ENCODE peak calls at places on chromosome 7, in six cellular contexts. K is fibroblast of lung, W is RWPE1, O is left ventricle myocardium inferior, D is transverse colon, E is breast epithelium. N is an unnamed sample.

GRCh38 chr7:26534649-26535482 is 243.2 kb downstream of the SNX10 start:
- DNase-seq in W (no peak), E (no peak), K (no peak), O (no peak), D (no peak), N (no peak)

GRCh38 chr7:38017320-38017719 is 96.9 kb downstream of the EPDR1 start:
- DNase-seq in O (no peak), K (no peak), D (no peak), W (no peak), E (no peak), N (no peak)

GRCh38 chr7:139829654-139830130 is 628 bp downstream of the TBXAS1 start:
- DNase-seq in K (peak; percentile 62), D (no peak), E (no peak), O (no peak), W (no peak), N (no peak)

GRCh38 chr7:36923831-36924555 is 199.7 kb upstream of the AOAH start:
- DNase-seq in E (no peak), W (no peak), O (no peak), K (no peak), D (peak; percentile 42), N (no peak)

GRCh38 chr7:45469103-45469502 is 105.1 kb upstream of the ADCY1 start:
- DNase-seq in O (no peak), K (peak; percentile 77), D (no peak), W (no peak), E (no peak), N (no peak)

GRCh38 chr7:112938895-112939588 is 147.6 kb downstream of the GPR85 start:
- DNase-seq in W (peak; percentile 20), E (peak; percentile 51), D (peak; percentile 16), O (peak; percentile 22), K (peak; percentile 53), N (no peak)

GRCh38 chr7:116710764-116711452 is 38.9 kb downstream of the MET start:
- DNase-seq in D (no peak), W (no peak), K (no peak), E (no peak), O (no peak), N (no peak)

GRCh38 chr7:96667026-96667425 is 42.6 kb downstream of the SEM1 start:
- DNase-seq in E (no peak), W (no peak), D (no peak), K (peak; percentile 91), O (no peak), N (no peak)

GRCh38 chr7:5143106-5143505 is 46.9 kb upstream of the WIPI2 start:
- DNase-seq in E (no peak), K (no peak), O (no peak), D (no peak), W (no peak), N (no peak)

GRCh38 chr7:50664461-50664922 is 99.3 kb upstream of the DDC start:
- DNase-seq in E (no peak), D (no peak), O (no peak), W (peak; percentile 91), K (peak; percentile 88), N (no peak)

GRCh38 chr7:69199661-69200060 is 398.6 kb upstream of the AUTS2 start:
- DNase-seq in D (no peak), O (no peak), W (no peak), K (no peak), E (no peak), N (no peak)

GRCh38 chr7:28296571-28297483 is 115.5 kb upstream of the CREB5 start:
- DNase-seq in W (no peak), K (peak; percentile 29), E (no peak), O (peak; percentile 21), D (peak; percentile 27), N (no peak)

GRCh38 chr7:116222501-116222900 is 12.2 kb downstream of the TES start:
- DNase-seq in W (no peak), E (no peak), O (no peak), K (no peak), D (no peak), N (no peak)

GRCh38 chr7:108308276-108308675 is 148.0 kb downstream of the NRCAM start:
- DNase-seq in W (no peak), D (no peak), K (peak; percentile 40), E (no peak), O (no peak), N (no peak)

GRCh38 chr7:142323706-142324105 is 65.8 kb upstream of the PRSS58 start:
- DNase-seq in K (no peak), D (peak; percentile 34), O (no peak), W (no peak), E (no peak), N (no peak)

GRCh38 chr7:50709151-50709550 is 73.5 kb downstream of the GRB10 start:
- DNase-seq in K (no peak), D (no peak), O (no peak), W (no peak), E (no peak), N (no peak)

GRCh38 chr7:3309140-3309539 is 8.1 kb downstream of the SDK1 start:
- DNase-seq in K (peak; percentile 32), O (no peak), D (no peak), E (no peak), W (peak; percentile 59), N (no peak)

GRCh38 chr7:156969972-156970420 is 20.5 kb downstream of the NOM1 start:
- DNase-seq in D (no peak), O (no peak), E (no peak), K (no peak), W (no peak), N (no peak)

DNA sequence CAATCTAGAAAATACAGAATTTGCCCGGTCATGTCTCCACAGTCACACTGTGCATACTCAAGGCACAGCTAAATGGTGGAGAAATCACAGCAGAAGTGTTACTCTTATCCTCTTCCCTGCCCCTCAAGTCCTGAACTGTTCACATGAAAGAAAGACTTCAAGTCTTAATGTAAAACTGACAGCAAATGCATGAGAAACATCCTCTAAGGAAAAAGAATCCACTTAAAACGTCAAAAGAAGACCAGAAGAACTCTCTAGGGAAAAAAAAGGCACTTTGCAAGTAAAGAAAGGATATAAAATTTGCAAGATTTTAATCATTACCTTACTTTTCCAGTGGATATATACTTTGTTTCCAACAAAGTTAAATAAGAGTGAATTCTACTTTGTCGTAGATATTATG is 155.1 kb downstream of the CTTNBP2 start:
- DNase-seq in D (no peak), W (no peak), E (no peak), K (no peak), O (no peak), N (no peak)
- H3K27ac ChIP-seq in D (no peak overlapping the region), W (no peak overlapping the region), E (no peak overlapping the region), K (no peak overlapping the region), O (no peak overlapping the region), N (no peak overlapping the region)

GRCh38 chr7:129569811-129570215 is 41.7 kb upstream of the NRF1 start:
- DNase-seq in D (peak; percentile 55), W (peak; percentile 83), O (no peak), E (no peak), K (peak; percentile 93), N (no peak)
- H3K27ac ChIP-seq in D (no peak overlapping the region), W (peak overlapping the region; percentile 67), O (no peak overlapping the region), E (no peak overlapping the region), K (peak overlapping the region; percentile 85), N (no peak overlapping the region)

GRCh38 chr7:134916428-134916883 is 69.9 kb upstream of the AGBL3 start:
- DNase-seq in W (no peak), D (no peak), K (no peak), O (no peak), E (no peak), N (no peak)

GRCh38 chr7:134922730-134923704 is 63.3 kb upstream of the AGBL3 start:
- DNase-seq in O (no peak), D (no peak), K (no peak), E (no peak), W (no peak), N (no peak)

GRCh38 chr7:134919240-134919641 is 67.1 kb upstream of the AGBL3 start:
- DNase-seq in K (no peak), D (no peak), W (no peak), O (no peak), E (no peak), N (no peak)

GRCh38 chr7:134925766-134926165 is 60.5 kb upstream of the AGBL3 start:
- DNase-seq in W (no peak), K (peak; percentile 41), E (no peak), O (no peak), D (no peak), N (no peak)

DNA sequence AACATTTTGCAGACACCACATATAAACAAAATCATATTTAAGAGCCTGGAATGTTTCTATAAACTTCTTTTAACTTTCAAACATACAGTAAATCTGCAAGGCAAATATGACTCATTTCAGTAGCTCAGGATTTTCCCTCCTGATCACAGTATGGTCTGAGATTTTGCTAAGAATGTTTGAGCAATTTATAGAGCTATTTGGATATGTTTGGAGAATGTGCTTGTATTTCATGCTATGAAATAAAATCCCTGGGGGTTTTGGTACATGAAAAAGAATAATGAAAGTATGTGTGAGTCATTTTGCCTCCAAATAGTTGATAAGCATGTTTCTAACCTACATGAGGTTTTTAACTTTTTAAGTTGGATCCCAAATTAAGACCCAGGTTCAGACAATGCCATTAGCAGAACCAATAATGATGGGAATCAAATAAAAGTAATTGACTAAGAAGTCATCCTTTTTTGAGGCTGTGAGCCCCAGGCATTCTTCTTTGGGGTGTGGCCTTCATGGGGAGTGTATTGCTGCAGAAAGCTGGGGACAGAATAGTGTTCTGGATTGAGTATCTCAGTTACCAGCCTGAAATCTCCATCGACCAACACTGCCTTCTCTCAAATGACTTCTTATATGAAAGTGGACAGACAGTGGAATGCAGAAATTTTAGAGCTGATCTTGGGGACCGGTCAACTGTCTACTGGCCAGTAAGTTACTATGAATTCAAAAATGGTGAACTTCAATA is 66.1 kb upstream of the AGBL3 start:
- DNase-seq in W (peak; percentile 30), K (peak; percentile 84), D (no peak), E (no peak), O (no peak), N (no peak)
- H3K27ac ChIP-seq in W (no peak overlapping the region), K (peak overlapping the region; percentile 43), D (peak overlapping the region; percentile 71), E (peak overlapping the region; percentile 3), O (peak overlapping the region; percentile 65), N (no peak overlapping the region)

DNA sequence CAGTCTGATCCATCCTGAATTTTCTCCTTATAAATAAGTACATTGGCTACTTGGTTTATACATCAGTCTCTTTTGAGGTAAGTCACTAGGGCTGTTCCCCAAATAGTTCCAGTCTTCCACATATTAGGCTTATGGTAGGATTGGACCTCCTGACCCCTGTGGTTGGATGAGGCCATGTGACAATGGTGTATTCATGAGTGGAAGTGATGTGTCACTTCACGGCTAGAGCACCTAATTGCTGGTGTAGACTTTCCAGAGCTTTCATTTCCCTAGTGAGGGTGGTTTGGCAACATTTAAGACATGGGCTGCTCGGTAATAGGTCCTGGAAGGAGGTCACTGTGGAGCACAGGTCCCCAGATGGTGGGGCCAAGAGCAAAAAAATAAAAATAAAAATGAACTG is 141.2 kb upstream of the ABCB5 start:
- DNase-seq in E (no peak), K (peak; percentile 9), W (no peak), O (no peak), D (no peak), N (no peak)
- H3K27ac ChIP-seq in E (no peak overlapping the region), K (no peak overlapping the region), W (no peak overlapping the region), O (no peak overlapping the region), D (no peak overlapping the region), N (no peak overlapping the region)

N was measured in vagina.